ENCODE peak calls at places on chromosomes 7 and 10, in ten cellular contexts. M is lower lobe of right lung; C is activated CD4-positive, CD25-positive, alpha-beta regulatory T cell; K is HFF-Myc; G is activated CD4-positive, alpha-beta T cell treated with anti-CD3 and anti-CD28 coated beads, Interleukin-2, amount 50 U/mL, for 24 hours; N is COLO829; H is sigmoid colon; B is amniotic epithelial cell; A is stimulated activated CD8-positive, alpha-beta memory T cell treated with anti-CD3 and anti-CD28 coated beads, Interleukin-2, amount 100 ng/mL, for 48 hours; X is neuronal stem cell. D is an unnamed sample.

GRCh38 chr7:33108591-33108930 is 643 bp downstream of the RP9 start:
- DNase-seq in H (no peak), K (no peak), M (no peak), B (no peak), X (no peak), C (no peak), G (peak), A (no peak), N (no peak), D (no peak)

GRCh38 chr7:143931739-143932138 is 3.3 kb upstream of the OR2F2 start:
- DNase-seq in H (no peak), A (no peak), X (no peak), N (no peak), K (no peak), C (no peak), M (no peak), G (no peak), B (peak), D (no peak)

GRCh38 chr7:49367072-49367471 is 406.4 kb upstream of the VWC2 start:
- DNase-seq in B (no peak), C (no peak), M (no peak), H (no peak), K (no peak), G (no peak), X (no peak), A (no peak), N (no peak), D (no peak)

GRCh38 chr10:106320078-106320477 is 844.4 kb downstream of the SORCS1 start:
- DNase-seq in M (no peak), C (no peak), B (no peak), G (no peak), N (no peak), H (no peak), K (no peak), A (no peak), X (no peak), D (peak)

GRCh38 chr7:107951896-107952295 is 51.1 kb downstream of the LAMB1 start:
- DNase-seq in N (no peak), C (no peak), H (no peak), B (no peak), A (no peak), K (no peak), X (no peak), G (no peak), M (no peak), D (no peak)

GRCh38 chr7:133434246-133434865 is 181.5 kb downstream of the EXOC4 start:
- DNase-seq in X (no peak), G (no peak), B (peak), H (no peak), N (peak), C (no peak), M (no peak), K (no peak), A (no peak), D (no peak)

GRCh38 chr7:142568430-142569097 is 180.7 kb upstream of the PRSS1 start:
- DNase-seq in K (peak), A (no peak), G (no peak), H (no peak), N (peak), B (peak), X (no peak), M (no peak), C (no peak), D (no peak)

GRCh38 chr7:129825005-129825553 is 127.7 kb downstream of the UBE2H start:
- DNase-seq in H (peak), B (peak), C (no peak), X (peak), N (peak), A (peak), G (peak), M (peak), K (no peak), D (peak)

GRCh38 chr7:140544278-140544896 is 65.1 kb upstream of the MKRN1 start:
- DNase-seq in G (no peak), A (no peak), H (no peak), C (no peak), M (no peak), K (no peak), X (no peak), B (no peak), N (no peak), D (no peak)

GRCh38 chr10:96341219-96342182 is 17.3 kb downstream of the OPALIN start:
- DNase-seq in K (no peak), M (no peak), H (no peak), N (no peak), G (no peak), X (peak), C (no peak), B (no peak), A (no peak), D (no peak)

D was measured in posterior vena cava.